ENCODE peak calls at places on chromosome 20, in eight cellular contexts. One of them, this sample, is unnamed.
A peak's percentile ranks its signal among the peaks of the same experiment; 100 is the strongest.

GRCh38 chr20:36344517-36345132 is 38.5 kb downstream of the DLGAP4 start:
- DNase-seq in prostate gland: peak; percentile 8
- DNase-seq in AG10803: peak; percentile 29
- DNase-seq in GM23338: peak; percentile 95
- DNase-seq in dorsolateral prefrontal cortex: no peak
- DNase-seq in endothelial cell: peak; percentile 78
- DNase-seq in RWPE2: peak; percentile 84
- DNase-seq in Calu3: peak; percentile 67
- DNase-seq in this sample: no peak

GRCh38 chr20:24796236-24796635 is 152.8 kb upstream of the CST7 start:
- DNase-seq in prostate gland: no peak
- DNase-seq in AG10803: no peak
- DNase-seq in GM23338: no peak
- DNase-seq in dorsolateral prefrontal cortex: no peak
- DNase-seq in endothelial cell: no peak
- DNase-seq in RWPE2: no peak
- DNase-seq in Calu3: no peak
- DNase-seq in this sample: peak; percentile 47

GRCh38 chr20:31488171-31488570 is 13.1 kb downstream of the REM1 start:
- DNase-seq in prostate gland: no peak
- DNase-seq in AG10803: no peak
- DNase-seq in GM23338: no peak
- DNase-seq in dorsolateral prefrontal cortex: no peak
- DNase-seq in endothelial cell: no peak
- DNase-seq in RWPE2: no peak
- DNase-seq in Calu3: no peak
- DNase-seq in this sample: no peak

GRCh38 chr20:3686867-3687321 is 5.1 kb upstream of the ADAM33 start:
- DNase-seq in prostate gland: peak; percentile 80
- DNase-seq in AG10803: peak; percentile 95
- DNase-seq in GM23338: no peak
- DNase-seq in dorsolateral prefrontal cortex: no peak
- DNase-seq in endothelial cell: no peak
- DNase-seq in RWPE2: no peak
- DNase-seq in Calu3: no peak
- DNase-seq in this sample: no peak

GRCh38 chr20:63536997-63537524 is at the start of gene PTK6:
- DNase-seq in prostate gland: no peak
- DNase-seq in AG10803: no peak
- DNase-seq in GM23338: no peak
- DNase-seq in dorsolateral prefrontal cortex: no peak
- DNase-seq in endothelial cell: no peak
- DNase-seq in RWPE2: no peak
- DNase-seq in Calu3: peak; percentile 90
- DNase-seq in this sample: no peak

GRCh38 chr20:57442160-57442887 is 51.1 kb downstream of the RBM38 start:
- DNase-seq in prostate gland: no peak
- DNase-seq in AG10803: no peak
- DNase-seq in GM23338: no peak
- DNase-seq in dorsolateral prefrontal cortex: no peak
- DNase-seq in endothelial cell: no peak
- DNase-seq in RWPE2: peak; percentile 85
- DNase-seq in Calu3: no peak
- DNase-seq in this sample: no peak

GRCh38 chr20:10800288-10800687 is 126.5 kb upstream of the JAG1 start:
- DNase-seq in prostate gland: no peak
- DNase-seq in AG10803: no peak
- DNase-seq in GM23338: no peak
- DNase-seq in dorsolateral prefrontal cortex: no peak
- DNase-seq in endothelial cell: no peak
- DNase-seq in RWPE2: no peak
- DNase-seq in Calu3: no peak
- DNase-seq in this sample: no peak

GRCh38 chr20:13671500-13672288 is 33.0 kb upstream of the TASP1 start:
- DNase-seq in prostate gland: no peak
- DNase-seq in AG10803: peak; percentile 67
- DNase-seq in GM23338: no peak
- DNase-seq in dorsolateral prefrontal cortex: no peak
- DNase-seq in endothelial cell: no peak
- DNase-seq in RWPE2: no peak
- DNase-seq in Calu3: no peak
- DNase-seq in this sample: no peak

GRCh38 chr20:53940883-53941546 is 129.4 kb downstream of the BCAS1 start:
- DNase-seq in prostate gland: no peak
- DNase-seq in AG10803: peak; percentile 94
- DNase-seq in GM23338: peak; percentile 51
- DNase-seq in dorsolateral prefrontal cortex: no peak
- DNase-seq in endothelial cell: no peak
- DNase-seq in RWPE2: no peak
- DNase-seq in Calu3: peak; percentile 84
- DNase-seq in this sample: no peak

GRCh38 chr20:63830821-63831593 is at the start of gene ZBTB46:
- DNase-seq in prostate gland: peak; percentile 31
- DNase-seq in AG10803: peak; percentile 24
- DNase-seq in GM23338: peak; percentile 68
- DNase-seq in dorsolateral prefrontal cortex: no peak
- DNase-seq in endothelial cell: peak; percentile 72
- DNase-seq in RWPE2: no peak
- DNase-seq in Calu3: peak; percentile 84
- DNase-seq in this sample: no peak

GRCh38 chr20:35942243-35942642 is 12.1 kb downstream of the SCAND1 start:
- DNase-seq in prostate gland: no peak
- DNase-seq in AG10803: no peak
- DNase-seq in GM23338: no peak
- DNase-seq in dorsolateral prefrontal cortex: no peak
- DNase-seq in endothelial cell: no peak
- DNase-seq in RWPE2: no peak
- DNase-seq in Calu3: no peak
- DNase-seq in this sample: no peak

GRCh38 chr20:45017859-45018258 is 51.5 kb downstream of the STK4 start:
- DNase-seq in prostate gland: no peak
- DNase-seq in AG10803: peak; percentile 87
- DNase-seq in GM23338: no peak
- DNase-seq in dorsolateral prefrontal cortex: no peak
- DNase-seq in endothelial cell: no peak
- DNase-seq in RWPE2: no peak
- DNase-seq in Calu3: no peak
- DNase-seq in this sample: no peak

GRCh38 chr20:8535403-8536003 is 403.4 kb downstream of the PLCB1 start:
- DNase-seq in prostate gland: no peak
- DNase-seq in AG10803: peak; percentile 4
- DNase-seq in GM23338: peak; percentile 58
- DNase-seq in dorsolateral prefrontal cortex: no peak
- DNase-seq in endothelial cell: peak; percentile 30
- DNase-seq in RWPE2: no peak
- DNase-seq in Calu3: peak; percentile 26
- DNase-seq in this sample: no peak

GRCh38 chr20:56826971-56827645 is 198.0 kb downstream of the TFAP2C start:
- DNase-seq in prostate gland: peak; percentile 30
- DNase-seq in AG10803: peak; percentile 94
- DNase-seq in GM23338: no peak
- DNase-seq in dorsolateral prefrontal cortex: no peak
- DNase-seq in endothelial cell: no peak
- DNase-seq in RWPE2: peak; percentile 91
- DNase-seq in Calu3: no peak
- DNase-seq in this sample: no peak

GRCh38 chr20:12291386-12291785 is 373.7 kb downstream of the BTBD3 start:
- DNase-seq in prostate gland: no peak
- DNase-seq in AG10803: no peak
- DNase-seq in GM23338: no peak
- DNase-seq in dorsolateral prefrontal cortex: no peak
- DNase-seq in endothelial cell: no peak
- DNase-seq in RWPE2: no peak
- DNase-seq in Calu3: no peak
- DNase-seq in this sample: no peak

GRCh38 chr20:12289476-12289875 is 371.8 kb downstream of the BTBD3 start:
- DNase-seq in prostate gland: no peak
- DNase-seq in AG10803: no peak
- DNase-seq in GM23338: no peak
- DNase-seq in dorsolateral prefrontal cortex: no peak
- DNase-seq in endothelial cell: no peak
- DNase-seq in RWPE2: no peak
- DNase-seq in Calu3: no peak
- DNase-seq in this sample: no peak

DNA sequence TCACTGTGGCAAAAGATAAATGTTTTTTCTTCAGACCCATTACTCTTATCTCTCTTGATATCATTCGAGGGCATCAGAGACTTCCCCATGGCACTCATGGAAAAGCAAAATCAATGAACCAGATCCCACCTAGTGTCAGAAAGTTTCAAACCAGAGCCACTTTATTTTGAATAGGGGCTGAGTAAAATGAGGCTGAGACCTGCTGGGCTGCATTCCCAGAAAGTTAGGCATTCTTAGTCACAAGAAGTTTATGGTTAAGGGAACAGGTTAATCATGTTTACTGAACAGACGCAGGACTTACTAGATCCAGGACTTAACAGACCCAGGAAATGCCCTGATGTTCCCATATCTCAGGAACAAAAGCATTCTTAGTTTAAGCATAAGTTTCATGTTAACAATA is 369.9 kb downstream of the BTBD3 start:
- DNase-seq in prostate gland: peak; percentile 14
- DNase-seq in AG10803: no peak
- DNase-seq in GM23338: peak; percentile 50
- DNase-seq in dorsolateral prefrontal cortex: no peak
- DNase-seq in endothelial cell: no peak
- DNase-seq in RWPE2: no peak
- DNase-seq in Calu3: peak; percentile 43
- DNase-seq in this sample: no peak
- TF ChIP-seq CTCF in prostate gland: no peak
- TF ChIP-seq CTCF in AG10803: no peak
- TF ChIP-seq CTCF in GM23338: peak; percentile 34
- TF ChIP-seq CTCF in dorsolateral prefrontal cortex: no peak
- TF ChIP-seq CTCF in endothelial cell: no peak
- TF ChIP-seq CTCF in RWPE2: no peak
- TF ChIP-seq CTCF in Calu3: no peak
- TF ChIP-seq CTCF in this sample: no peak

GRCh38 chr20:38473353-38473795 is 731 bp downstream of the RALGAPB start:
- DNase-seq in prostate gland: peak; percentile 21
- DNase-seq in AG10803: peak; percentile 21
- DNase-seq in GM23338: no peak
- DNase-seq in dorsolateral prefrontal cortex: no peak
- DNase-seq in endothelial cell: no peak
- DNase-seq in RWPE2: no peak
- DNase-seq in Calu3: no peak
- DNase-seq in this sample: no peak
- TF ChIP-seq CTCF in prostate gland: no peak
- TF ChIP-seq CTCF in AG10803: no peak
- TF ChIP-seq CTCF in GM23338: no peak
- TF ChIP-seq CTCF in dorsolateral prefrontal cortex: no peak
- TF ChIP-seq CTCF in endothelial cell: no peak
- TF ChIP-seq CTCF in RWPE2: no peak
- TF ChIP-seq CTCF in Calu3: no peak
- TF ChIP-seq CTCF in this sample: no peak

DNA sequence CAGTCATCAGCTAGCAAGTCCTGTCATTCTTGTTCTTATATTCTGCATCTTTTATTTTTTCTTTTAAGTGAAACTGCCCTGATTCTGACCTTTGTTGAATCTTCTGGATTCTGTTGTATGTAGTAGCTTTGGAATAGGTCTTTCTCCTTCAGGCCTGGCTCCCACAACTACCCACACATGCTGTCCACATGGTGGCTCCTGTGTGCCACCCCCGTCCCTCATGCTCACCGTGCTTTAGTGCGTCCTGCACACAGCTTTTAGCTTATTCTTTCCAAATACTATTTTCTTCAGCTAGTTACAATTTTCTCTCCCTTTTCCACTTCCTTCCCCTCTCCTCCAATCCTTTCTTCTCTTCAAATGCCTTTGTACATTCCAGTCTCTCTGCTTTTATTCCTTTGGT is 61.8 kb downstream of the CTNNBL1 start:
- DNase-seq in prostate gland: no peak
- DNase-seq in AG10803: peak; percentile 55
- DNase-seq in GM23338: no peak
- DNase-seq in dorsolateral prefrontal cortex: no peak
- DNase-seq in endothelial cell: no peak
- DNase-seq in RWPE2: no peak
- DNase-seq in Calu3: no peak
- DNase-seq in this sample: no peak
- TF ChIP-seq CTCF in prostate gland: no peak
- TF ChIP-seq CTCF in AG10803: peak; percentile 50
- TF ChIP-seq CTCF in GM23338: peak; percentile 41
- TF ChIP-seq CTCF in dorsolateral prefrontal cortex: no peak
- TF ChIP-seq CTCF in endothelial cell: no peak
- TF ChIP-seq CTCF in RWPE2: peak; percentile 21
- TF ChIP-seq CTCF in Calu3: no peak
- TF ChIP-seq CTCF in this sample: peak; percentile 61

GRCh38 chr20:23092409-23092756 is 6.3 kb upstream of the CD93 start:
- DNase-seq in prostate gland: no peak
- DNase-seq in AG10803: no peak
- DNase-seq in GM23338: no peak
- DNase-seq in dorsolateral prefrontal cortex: no peak
- DNase-seq in endothelial cell: no peak
- DNase-seq in RWPE2: no peak
- DNase-seq in Calu3: no peak
- DNase-seq in this sample: no peak

GRCh38 chr20:23091741-23092408 is 5.8 kb upstream of the CD93 start:
- DNase-seq in prostate gland: no peak
- DNase-seq in AG10803: no peak
- DNase-seq in GM23338: peak; percentile 12
- DNase-seq in dorsolateral prefrontal cortex: no peak
- DNase-seq in endothelial cell: no peak
- DNase-seq in RWPE2: no peak
- DNase-seq in Calu3: no peak
- DNase-seq in this sample: no peak

GRCh38 chr20:23087587-23088275 is 1.6 kb upstream of the CD93 start:
- DNase-seq in prostate gland: no peak
- DNase-seq in AG10803: no peak
- DNase-seq in GM23338: no peak
- DNase-seq in dorsolateral prefrontal cortex: no peak
- DNase-seq in endothelial cell: no peak
- DNase-seq in RWPE2: no peak
- DNase-seq in Calu3: no peak
- DNase-seq in this sample: no peak

GRCh38 chr20:23088891-23089290 is 2.8 kb upstream of the CD93 start:
- DNase-seq in prostate gland: no peak
- DNase-seq in AG10803: no peak
- DNase-seq in GM23338: no peak
- DNase-seq in dorsolateral prefrontal cortex: no peak
- DNase-seq in endothelial cell: no peak
- DNase-seq in RWPE2: no peak
- DNase-seq in Calu3: no peak
- DNase-seq in this sample: no peak

GRCh38 chr20:23090147-23090546 is 4.0 kb upstream of the CD93 start:
- DNase-seq in prostate gland: no peak
- DNase-seq in AG10803: no peak
- DNase-seq in GM23338: peak; percentile 37
- DNase-seq in dorsolateral prefrontal cortex: no peak
- DNase-seq in endothelial cell: no peak
- DNase-seq in RWPE2: no peak
- DNase-seq in Calu3: no peak
- DNase-seq in this sample: no peak
- TF ChIP-seq CTCF in prostate gland: no peak
- TF ChIP-seq CTCF in AG10803: no peak
- TF ChIP-seq CTCF in GM23338: peak; percentile 62
- TF ChIP-seq CTCF in dorsolateral prefrontal cortex: no peak
- TF ChIP-seq CTCF in endothelial cell: no peak
- TF ChIP-seq CTCF in RWPE2: no peak
- TF ChIP-seq CTCF in Calu3: no peak
- TF ChIP-seq CTCF in this sample: no peak

GRCh38 chr20:62281161-62281933 is 21.4 kb upstream of the ADRM1 start:
- DNase-seq in prostate gland: no peak
- DNase-seq in AG10803: no peak
- DNase-seq in GM23338: no peak
- DNase-seq in dorsolateral prefrontal cortex: no peak
- DNase-seq in endothelial cell: no peak
- DNase-seq in RWPE2: no peak
- DNase-seq in Calu3: no peak
- DNase-seq in this sample: no peak
- TF ChIP-seq CTCF in prostate gland: no peak
- TF ChIP-seq CTCF in AG10803: no peak
- TF ChIP-seq CTCF in GM23338: no peak
- TF ChIP-seq CTCF in dorsolateral prefrontal cortex: no peak
- TF ChIP-seq CTCF in endothelial cell: no peak
- TF ChIP-seq CTCF in RWPE2: no peak
- TF ChIP-seq CTCF in Calu3: no peak
- TF ChIP-seq CTCF in this sample: no peak

This sample was measured in chondrocyte.